ENCODE peak calls at places on chromosomes 11 and 22, in six cellular contexts. Y, M, F, L, I and D are unnamed samples.

GRCh38 chr11:14339356-14339755 is 19.6 kb downstream of the RRAS2 start:
- ATAC-seq in Y (no peak), M (no peak), F (no peak), L (no peak), I (no peak), D (no peak)

GRCh38 chr11:32430586-32431357 is 4.6 kb downstream of the WT1 start:
- ATAC-seq in Y (no peak), M (no peak), F (no peak), L (no peak), I (no peak), D (no peak)

GRCh38 chr22:43320943-43321900 is 21.9 kb downstream of the SCUBE1 start:
- ATAC-seq in Y (no peak), M (no peak), F (no peak), L (no peak), I (no peak), D (no peak)

GRCh38 chr11:105202422-105202821 is 62.9 kb upstream of the CARD18 start:
- ATAC-seq in Y (no peak), M (peak; percentile 31), F (no peak), L (no peak), I (no peak), D (no peak)

GRCh38 chr11:11979487-11980117 is 28.8 kb downstream of the DKK3 start:
- ATAC-seq in Y (peak; percentile 54), M (no peak), F (peak; percentile 22), L (peak; percentile 76), I (peak; percentile 26), D (no peak)

GRCh38 chr11:48101958-48102357 is 114.7 kb upstream of the OR4B1 start:
- ATAC-seq in Y (no peak), M (no peak), F (no peak), L (no peak), I (no peak), D (no peak)

GRCh38 chr11:32821917-32822560 is 7.7 kb upstream of the PRRG4 start:
- ATAC-seq in Y (no peak), M (no peak), F (no peak), L (no peak), I (no peak), D (no peak)

GRCh38 chr11:20022363-20023081 is 137.8 kb downstream of the DBX1 start:
- ATAC-seq in Y (peak; percentile 40), M (no peak), F (peak; percentile 42), L (no peak), I (peak; percentile 80), D (no peak)

GRCh38 chr22:39176067-39176621 is 23.7 kb upstream of the CBX7 start:
- ATAC-seq in Y (peak; percentile 74), M (no peak), F (peak; percentile 70), L (peak; percentile 56), I (peak; percentile 60), D (peak; percentile 2)

GRCh38 chr22:17012267-17012666 is 4.2 kb upstream of the GAB4 start:
- ATAC-seq in Y (no peak), M (no peak), F (no peak), L (no peak), I (no peak), D (no peak)

GRCh38 chr11:76674517-76675400 is 4.2 kb upstream of the LRRC32 start:
- ATAC-seq in Y (no peak), M (no peak), F (no peak), L (no peak), I (no peak), D (no peak)

GRCh38 chr11:67099841-67100324 is 19.2 kb upstream of the KDM2A start:
- ATAC-seq in Y (no peak), M (peak; percentile 19), F (no peak), L (no peak), I (no peak), D (no peak)

GRCh38 chr11:114243461-114244372 is 52.5 kb upstream of the NNMT start:
- ATAC-seq in Y (peak; percentile 82), M (no peak), F (no peak), L (peak; percentile 27), I (peak; percentile 70), D (no peak)

GRCh38 chr11:13440100-13440855 is 22.7 kb downstream of the BTBD10 start:
- ATAC-seq in Y (peak; percentile 97), M (no peak), F (peak; percentile 100), L (peak; percentile 96), I (peak; percentile 97), D (peak; percentile 95)

GRCh38 chr11:66653123-66653522 is 14.6 kb downstream of the RBM4 start:
- ATAC-seq in Y (no peak), M (no peak), F (peak; percentile 36), L (no peak), I (no peak), D (peak; percentile 12)

GRCh38 chr11:15212876-15213275 is 98.2 kb downstream of the INSC start:
- ATAC-seq in Y (no peak), M (no peak), F (no peak), L (no peak), I (no peak), D (peak; percentile 55)

GRCh38 chr11:86802601-86803051 is 2.3 kb downstream of the PRSS23 start:
- ATAC-seq in Y (no peak), M (no peak), F (peak; percentile 61), L (peak; percentile 39), I (no peak), D (peak; percentile 58)

GRCh38 chr11:85699957-85700741 is 14.2 kb upstream of the CCDC89 start:
- ATAC-seq in Y (no peak), M (peak; percentile 84), F (no peak), L (no peak), I (no peak), D (no peak)

GRCh38 chr11:118980191-118980881 is 8.8 kb downstream of the FOXR1 start:
- ATAC-seq in Y (peak; percentile 84), M (no peak), F (no peak), L (peak; percentile 74), I (no peak), D (peak; percentile 29)

GRCh38 chr11:46987183-46987582 is 50.6 kb downstream of the CSTPP1 start:
- ATAC-seq in Y (no peak), M (no peak), F (no peak), L (no peak), I (no peak), D (peak; percentile 83)

GRCh38 chr11:106818416-106818815 is 199.9 kb downstream of the GUCY1A2 start:
- ATAC-seq in Y (no peak), M (no peak), F (no peak), L (no peak), I (no peak), D (no peak)

GRCh38 chr11:18684267-18684666 is 14.3 kb upstream of the TMEM86A start:
- ATAC-seq in Y (no peak), M (no peak), F (no peak), L (no peak), I (no peak), D (no peak)

GRCh38 chr22:32050678-32051515 is 7.8 kb downstream of the SLC5A1 start:
- ATAC-seq in Y (peak; percentile 81), M (peak; percentile 87), F (peak; percentile 97), L (peak; percentile 71), I (peak; percentile 99), D (peak; percentile 97)

GRCh38 chr11:27485930-27486773 is 13.6 kb upstream of the LGR4 start:
- ATAC-seq in Y (peak; percentile 17), M (peak; percentile 46), F (peak; percentile 62), L (peak; percentile 61), I (no peak), D (peak; percentile 53)

GRCh38 chr22:27881404-27881803 is 37.7 kb downstream of the PITPNB start:
- ATAC-seq in Y (peak; percentile 67), M (no peak), F (no peak), L (no peak), I (no peak), D (no peak)

GRCh38 chr11:82889133-82890001 is 10.9 kb downstream of the PRCP start:
- ATAC-seq in Y (no peak), M (no peak), F (no peak), L (peak; percentile 92), I (no peak), D (peak; percentile 17)

GRCh38 chr11:2166091-2166851 is 5.3 kb upstream of the INS start:
- ATAC-seq in Y (peak; percentile 56), M (peak; percentile 77), F (peak; percentile 55), L (peak; percentile 55), I (peak; percentile 44), D (peak; percentile 14)

GRCh38 chr11:85736121-85736520 is 50.1 kb upstream of the CCDC89 start:
- ATAC-seq in Y (no peak), M (no peak), F (no peak), L (no peak), I (no peak), D (no peak)

GRCh38 chr11:61950035-61950547 is at the start of gene BEST1:
- ATAC-seq in Y (no peak), M (no peak), F (no peak), L (no peak), I (no peak), D (no peak)

GRCh38 chr11:73856001-73856663 is 20.5 kb downstream of the COA4 start:
- ATAC-seq in Y (peak; percentile 45), M (no peak), F (no peak), L (no peak), I (no peak), D (no peak)

GRCh38 chr11:16604784-16605439 is 133.5 kb upstream of the C11orf58 start:
- ATAC-seq in Y (peak; percentile 39), M (peak; percentile 33), F (peak; percentile 44), L (peak; percentile 73), I (peak; percentile 38), D (peak; percentile 57)

GRCh38 chr11:129710423-129710822 is 105.2 kb upstream of the TMEM45B start:
- ATAC-seq in Y (no peak), M (no peak), F (no peak), L (no peak), I (no peak), D (no peak)